ENCODE peak calls at places on chromosome 12, in ten cellular contexts. F, O, U, E, A, Z, I, Q, R and J are unnamed samples.

GRCh38 chr12:105256921-105257320 is 20.9 kb upstream of the APPL2 start:
- DNase-seq in F (no peak), O (peak), U (no peak), E (no peak), A (no peak), Z (no peak), I (no peak), Q (no peak), R (peak), J (no peak)

GRCh38 chr12:76549131-76549530 is 10.4 kb downstream of the OSBPL8 start:
- DNase-seq in F (no peak), O (no peak), U (no peak), E (no peak), A (no peak), Z (no peak), I (no peak), Q (no peak), R (no peak), J (no peak)

GRCh38 chr12:94570161-94570560 is 80.2 kb downstream of the TMCC3 start:
- DNase-seq in F (no peak), O (no peak), U (no peak), E (no peak), A (no peak), Z (peak), I (no peak), Q (no peak), R (no peak), J (no peak)

GRCh38 chr12:75981773-75982564 is 49.6 kb downstream of the PHLDA1 start:
- DNase-seq in F (no peak), O (peak), U (no peak), E (no peak), A (no peak), Z (no peak), I (no peak), Q (no peak), R (no peak), J (no peak)

GRCh38 chr12:12973019-12973418 is 21.0 kb upstream of the GPRC5D start:
- DNase-seq in F (no peak), O (no peak), U (no peak), E (no peak), A (no peak), Z (no peak), I (no peak), Q (no peak), R (no peak), J (no peak)

GRCh38 chr12:105393586-105393985 is 63.1 kb downstream of the C12orf75 start:
- DNase-seq in F (no peak), O (no peak), U (no peak), E (no peak), A (no peak), Z (no peak), I (no peak), Q (no peak), R (no peak), J (no peak)

GRCh38 chr12:44589697-44590096 is 286.4 kb downstream of the NELL2 start:
- DNase-seq in F (no peak), O (no peak), U (no peak), E (no peak), A (no peak), Z (peak), I (no peak), Q (no peak), R (no peak), J (no peak)

GRCh38 chr12:125503128-125503527 is 437.9 kb downstream of the AACS start:
- DNase-seq in F (peak), O (no peak), U (no peak), E (no peak), A (no peak), Z (no peak), I (no peak), Q (no peak), R (no peak), J (no peak)